ENCODE peak calls at places on chromosomes 2 and 18, in six cellular contexts. I is astrocyte, Q is HFFc6, T is fibroblast of mammary gland, L is transverse colon, P is fibroblast of lung. E is an unnamed sample.

GRCh38 chr2:29147963-29148362 is 32.7 kb downstream of the CLIP4 start:
- DNase-seq in T (no peak), I (no peak), L (no peak), Q (no peak), P (no peak), E (no peak)

GRCh38 chr2:48619526-48619925 is 1.9 kb downstream of the GTF2A1L start:
- DNase-seq in Q (no peak), L (no peak), P (no peak), I (no peak), T (no peak), E (no peak)

GRCh38 chr2:53987336-53987921 is 16.6 kb upstream of the PSME4 start:
- DNase-seq in Q (peak; percentile 48), L (no peak), P (peak; percentile 75), I (peak; percentile 90), T (peak; percentile 69), E (no peak)

GRCh38 chr18:31603335-31603734 is 11.7 kb downstream of the TTR start:
- DNase-seq in T (peak; percentile 64), P (no peak), I (peak; percentile 59), L (no peak), Q (no peak), E (no peak)

GRCh38 chr18:28176933-28177827 is at the start of gene CDH2:
- DNase-seq in L (no peak), Q (peak; percentile 82), I (peak; percentile 88), T (peak; percentile 83), P (peak; percentile 71), E (peak; percentile 71)

GRCh38 chr2:85131116-85131515 is 2.1 kb upstream of the TCF7L1 start:
- DNase-seq in P (peak; percentile 55), I (no peak), Q (no peak), L (no peak), T (peak; percentile 33), E (peak; percentile 36)

GRCh38 chr2:34104601-34105000 is 505.5 kb upstream of the FAM98A start:
- DNase-seq in Q (no peak), P (peak; percentile 54), T (peak; percentile 30), I (no peak), L (no peak), E (no peak)

GRCh38 chr2:163687213-163687612 is 48.6 kb downstream of the FIGN start:
- DNase-seq in P (no peak), I (no peak), L (no peak), Q (no peak), T (no peak), E (no peak)

GRCh38 chr2:161990741-161991140 is 83.3 kb downstream of the DPP4 start:
- DNase-seq in Q (peak; percentile 77), I (peak; percentile 95), L (no peak), P (peak; percentile 93), T (peak; percentile 96), E (no peak)

GRCh38 chr2:168819829-168820489 is 17.5 kb downstream of the NOSTRIN start:
- DNase-seq in L (no peak), Q (no peak), I (no peak), P (no peak), T (no peak), E (no peak)

GRCh38 chr2:181673178-181673577 is 7.1 kb downstream of the NEUROD1 start:
- DNase-seq in P (no peak), Q (no peak), L (no peak), T (no peak), I (no peak), E (no peak)

GRCh38 chr18:50987261-50987660 is 19.4 kb downstream of the ELAC1 start:
- DNase-seq in T (no peak), I (no peak), Q (no peak), L (no peak), P (no peak), E (no peak)

GRCh38 chr2:47190188-47190818 is 35.2 kb upstream of the STPG4 start:
- DNase-seq in I (peak; percentile 85), L (no peak), Q (peak; percentile 70), P (no peak), T (peak; percentile 61), E (no peak)

GRCh38 chr2:119234021-119235019 is 10.7 kb downstream of the STEAP3 start:
- DNase-seq in T (peak; percentile 32), I (no peak), Q (peak; percentile 4), L (no peak), P (peak; percentile 47), E (peak; percentile 44)

GRCh38 chr2:111168528-111168929 is 47.8 kb downstream of the BCL2L11 start:
- DNase-seq in T (peak; percentile 82), L (peak; percentile 57), P (peak; percentile 84), Q (peak; percentile 77), I (peak; percentile 69), E (no peak)

GRCh38 chr2:7430869-7431641 is 513.8 kb downstream of the RNF144A start:
- DNase-seq in T (no peak), L (peak; percentile 44), Q (no peak), P (no peak), I (peak; percentile 1), E (peak; percentile 75)

GRCh38 chr2:160087854-160088745 is 25.7 kb upstream of the PLA2R1 start:
- DNase-seq in Q (no peak), L (no peak), T (peak; percentile 42), P (peak; percentile 29), I (no peak), E (no peak)

GRCh38 chr2:187194049-187194448 is 254.0 kb downstream of the CALCRL start:
- DNase-seq in Q (no peak), P (no peak), I (no peak), T (no peak), L (no peak), E (no peak)

GRCh38 chr2:128304715-128305554 is 13.7 kb downstream of the HS6ST1 start:
- DNase-seq in T (peak; percentile 99), L (peak; percentile 63), Q (peak; percentile 92), P (peak; percentile 98), I (peak; percentile 94), E (no peak)

GRCh38 chr2:160730296-160730995 is 236.8 kb upstream of the RBMS1 start:
- DNase-seq in I (no peak), T (no peak), L (no peak), P (no peak), Q (no peak), E (no peak)

GRCh38 chr2:205276071-205276777 is 406.1 kb upstream of the NRP2 start:
- DNase-seq in T (no peak), Q (no peak), P (no peak), I (no peak), L (no peak), E (no peak)

GRCh38 chr2:77018219-77018618 is 504.0 kb downstream of the LRRTM4 start:
- DNase-seq in P (no peak), T (no peak), L (no peak), I (no peak), Q (no peak), E (no peak)

GRCh38 chr2:77016964-77017363 is 505.2 kb downstream of the LRRTM4 start:
- DNase-seq in L (no peak), P (no peak), Q (no peak), T (no peak), I (no peak), E (no peak)

GRCh38 chr2:77013457-77013856 is 508.7 kb downstream of the LRRTM4 start:
- DNase-seq in T (no peak), P (no peak), L (no peak), I (no peak), Q (no peak), E (no peak)

GRCh38 chr2:77016481-77016880 is 505.7 kb downstream of the LRRTM4 start:
- DNase-seq in Q (no peak), I (no peak), P (no peak), T (no peak), L (no peak), E (no peak)

DNA sequence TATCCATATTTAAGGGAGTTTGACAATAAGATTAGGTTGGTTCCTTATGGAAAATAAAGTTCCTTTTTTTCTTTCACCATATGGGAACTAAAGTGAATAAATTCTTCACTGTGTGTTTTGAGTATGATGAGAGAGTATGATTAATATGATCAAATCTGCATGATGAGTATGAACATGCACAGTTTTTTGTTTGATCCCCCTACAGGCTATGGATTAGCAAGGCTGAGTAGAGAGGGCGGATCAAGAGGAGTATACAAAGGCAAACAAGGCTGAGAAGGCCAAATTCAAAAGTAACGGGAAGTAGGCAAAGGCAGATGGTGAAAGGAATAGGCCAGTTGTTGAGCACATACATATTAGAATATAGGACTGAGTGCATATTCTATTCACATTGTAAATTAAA is 508.2 kb downstream of the LRRTM4 start:
- DNase-seq in T (no peak), I (no peak), L (no peak), Q (no peak), P (no peak), E (no peak)
- TF ChIP-seq CTCF in T (no peak), I (no peak), L (no peak), Q (no peak), P (no peak), E (no peak)

GRCh38 chr2:133676392-133677130 is 108.3 kb upstream of the NCKAP5 start:
- DNase-seq in P (peak; percentile 82), T (peak; percentile 25), Q (peak; percentile 26), L (no peak), I (peak; percentile 34), E (no peak)

GRCh38 chr2:133674433-133675331 is 106.4 kb upstream of the NCKAP5 start:
- DNase-seq in I (peak; percentile 87), Q (peak; percentile 75), P (peak; percentile 90), L (peak; percentile 18), T (peak; percentile 52), E (peak; percentile 20)

GRCh38 chr2:133680399-133681044 is 112.3 kb upstream of the NCKAP5 start:
- DNase-seq in T (no peak), P (no peak), I (no peak), L (no peak), Q (no peak), E (no peak)
- TF ChIP-seq CTCF in T (no peak), P (peak; percentile 17), I (no peak), L (no peak), Q (peak; percentile 52), E (no peak)

GRCh38 chr2:23707096-23707495 is 219.8 kb downstream of the ATAD2B start:
- DNase-seq in T (no peak), Q (no peak), L (no peak), P (peak; percentile 18), I (no peak), E (no peak)

GRCh38 chr2:23703583-23704385 is 223.1 kb downstream of the ATAD2B start:
- DNase-seq in P (no peak), I (peak; percentile 6), T (no peak), L (no peak), Q (no peak), E (no peak)

GRCh38 chr2:23708771-23709170 is 218.2 kb downstream of the ATAD2B start:
- DNase-seq in P (no peak), T (no peak), I (no peak), L (no peak), Q (no peak), E (no peak)

GRCh38 chr2:23706613-23707078 is 220.3 kb downstream of the ATAD2B start:
- DNase-seq in L (no peak), I (no peak), T (no peak), P (no peak), Q (no peak), E (no peak)

GRCh38 chr2:23705771-23706612 is 220.9 kb downstream of the ATAD2B start:
- DNase-seq in T (no peak), P (no peak), Q (no peak), L (no peak), I (no peak), E (no peak)
- TF ChIP-seq CTCF in T (no peak), P (no peak), Q (no peak), L (no peak), I (no peak), E (no peak)

DNA sequence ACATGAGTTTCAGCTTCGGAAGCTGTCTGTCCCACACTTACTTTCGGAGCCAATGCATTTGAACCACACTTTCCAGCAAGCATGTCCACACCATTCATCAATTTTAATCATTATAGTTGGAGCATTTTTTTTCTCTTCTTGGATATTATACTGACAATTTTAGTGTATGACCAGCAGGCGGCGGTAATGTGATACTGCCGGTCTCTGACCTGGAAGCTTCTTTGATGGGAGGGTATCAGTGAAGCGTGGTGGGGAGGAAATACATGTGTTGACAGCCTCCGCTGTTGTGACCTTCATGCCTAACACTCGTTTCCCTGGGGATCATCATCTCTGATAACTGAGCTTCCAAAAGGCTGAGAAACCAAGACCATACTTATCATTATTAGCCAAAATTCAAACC is 231.7 kb downstream of the GBX2 start:
- DNase-seq in P (no peak), L (no peak), T (peak; percentile 18), I (no peak), Q (no peak), E (no peak)
- TF ChIP-seq CTCF in P (peak; percentile 46), L (no peak), T (peak; percentile 39), I (peak; percentile 35), Q (peak; percentile 62), E (peak; percentile 60)